ENCODE peak calls at places on chromosomes 16 and 17, in ten cellular contexts. X is heart right ventricle; F is cardiac fibroblast; W is CD8-positive, alpha-beta T cell; U is left cardiac atrium; D is NCI-H2081; T is RCC 7860; J is activated T-helper 1 cell treated with anti-CD3 and anti-CD28 coated beads, Interleukin-12 subunit alpha, Interleukin-12 subunit beta, Interleukin-2, Interleukin-4 antibody, amounts not matched to agents 30 ng/mL and 10 ng/mL and 1 ng/mL, durations not matched to agents 14 hours and 24 hours and 36 hours; G is KBM-7; I is activated effector memory CD4-positive, alpha-beta T cell treated with Interleukin-2 at 50 U/mL for 16 hours. V is an unnamed sample.

GRCh38 chr17:10127819-10128375 is 70.5 kb downstream of the GAS7 start:
- DNase-seq in X (peak), G (no peak), W (no peak), T (peak), J (no peak), U (peak), D (no peak), F (peak), I (no peak), V (peak)

GRCh38 chr17:58156839-58157803 is 8.9 kb downstream of the OR4D1 start:
- DNase-seq in F (peak), W (peak), I (peak), G (peak), J (peak), U (peak), X (no peak), D (peak), T (no peak), V (no peak)

GRCh38 chr17:16214190-16215001 is 938 bp downstream of the NCOR1 start:
- DNase-seq in D (peak), W (no peak), F (no peak), U (no peak), X (no peak), I (no peak), T (no peak), G (peak), J (no peak), V (no peak)

GRCh38 chr17:55462711-55463110 is 41.1 kb upstream of the MMD start:
- DNase-seq in I (no peak), X (no peak), J (no peak), U (no peak), T (no peak), G (no peak), D (no peak), W (no peak), F (no peak), V (no peak)

GRCh38 chr16:81632392-81633146 is 146.5 kb upstream of the PLCG2 start:
- DNase-seq in I (peak), U (no peak), W (peak), T (peak), X (no peak), G (peak), F (peak), D (no peak), J (peak), V (no peak)

GRCh38 chr17:77616243-77616731 is 342.2 kb upstream of the TNRC6C start:
- DNase-seq in W (no peak), I (no peak), J (no peak), F (no peak), D (no peak), T (no peak), G (no peak), X (no peak), U (no peak), V (peak)

GRCh38 chr17:81009124-81009523 is 17.5 kb downstream of the CHMP6 start:
- DNase-seq in X (no peak), W (no peak), G (peak), I (no peak), T (no peak), F (no peak), D (no peak), U (no peak), J (no peak), V (no peak)

GRCh38 chr17:4944554-4945175 is 3.7 kb downstream of the PFN1 start:
- DNase-seq in W (no peak), X (no peak), U (no peak), T (no peak), I (no peak), D (no peak), F (no peak), G (no peak), J (no peak), V (no peak)

GRCh38 chr17:43418441-43419374 is 19.9 kb downstream of the ARL4D start:
- DNase-seq in T (peak), I (no peak), U (peak), J (no peak), F (peak), D (peak), W (no peak), X (no peak), G (peak), V (peak)

GRCh38 chr16:12793120-12793889 is 10.4 kb downstream of the CPPED1 start:
- DNase-seq in U (no peak), F (no peak), G (no peak), D (no peak), J (no peak), I (no peak), X (no peak), W (no peak), T (no peak), V (no peak)

GRCh38 chr17:79160980-79161621 is 86.5 kb downstream of the ENGASE start:
- DNase-seq in T (no peak), I (peak), W (peak), J (peak), U (no peak), F (peak), D (peak), X (no peak), G (peak), V (no peak)

GRCh38 chr16:68227850-68228553 is 7.9 kb downstream of the ESRP2 start:
- DNase-seq in U (no peak), J (no peak), G (no peak), D (no peak), F (no peak), I (no peak), T (no peak), X (no peak), W (no peak), V (peak)

GRCh38 chr17:38656959-38657823 is 17.6 kb downstream of the EPOP start:
- DNase-seq in G (no peak), W (no peak), T (no peak), J (no peak), F (no peak), U (no peak), I (no peak), X (no peak), D (no peak), V (no peak)

GRCh38 chr17:62595484-62595883 is 32.0 kb upstream of the MRC2 start:
- DNase-seq in T (no peak), W (no peak), X (no peak), D (no peak), J (no peak), G (no peak), F (no peak), I (no peak), U (no peak), V (no peak)

GRCh38 chr17:55237268-55237667 is 27.5 kb upstream of the HLF start:
- DNase-seq in D (no peak), T (no peak), U (no peak), X (no peak), W (no peak), G (no peak), I (no peak), J (no peak), F (no peak), V (no peak)

GRCh38 chr16:57534881-57535658 is 1.3 kb downstream of the CCDC102A start:
- DNase-seq in W (peak), D (no peak), G (no peak), F (no peak), I (no peak), U (peak), J (no peak), T (no peak), X (peak), V (peak)

GRCh38 chr16:13289515-13289914 is 388.1 kb downstream of the SHISA9 start:
- DNase-seq in X (no peak), I (no peak), G (no peak), J (no peak), D (no peak), F (no peak), U (no peak), T (no peak), W (no peak), V (no peak)

GRCh38 chr17:35752945-35753764 is at the start of gene GAS2L2:
- DNase-seq in U (no peak), D (no peak), F (peak), J (no peak), W (no peak), T (no peak), G (no peak), I (no peak), X (no peak), V (no peak)

GRCh38 chr17:59617141-59617757 is 2.4 kb upstream of the CLTC start:
- DNase-seq in W (no peak), X (no peak), I (no peak), T (no peak), J (no peak), F (no peak), U (no peak), G (no peak), D (no peak), V (no peak)

GRCh38 chr17:21272250-21272649 is 12.3 kb upstream of the MAP2K3 start:
- DNase-seq in W (no peak), D (no peak), U (no peak), F (no peak), T (no peak), X (no peak), G (no peak), J (no peak), I (no peak), V (no peak)

GRCh38 chr16:27816561-27816960 is 247.0 kb downstream of the GSG1L start:
- DNase-seq in U (no peak), T (no peak), G (no peak), W (no peak), X (no peak), D (no peak), F (no peak), I (no peak), J (no peak), V (peak)

GRCh38 chr16:65136656-65137055 is 14.8 kb upstream of the CDH11 start:
- DNase-seq in G (no peak), D (no peak), U (no peak), W (no peak), I (no peak), T (no peak), X (no peak), F (no peak), J (no peak), V (no peak)

GRCh38 chr17:43549496-43549895 is 3.4 kb upstream of the ETV4 start:
- DNase-seq in I (no peak), W (no peak), F (no peak), U (no peak), X (no peak), T (no peak), J (no peak), D (no peak), G (no peak), V (no peak)

GRCh38 chr17:39599006-39599664 is 8.6 kb downstream of the NEUROD2 start:
- DNase-seq in D (no peak), I (no peak), F (no peak), T (no peak), X (no peak), J (no peak), G (no peak), W (no peak), U (no peak), V (no peak)

GRCh38 chr17:46030752-46031151 is 31.7 kb downstream of the STH start:
- DNase-seq in W (no peak), I (no peak), T (no peak), D (no peak), U (no peak), F (no peak), G (no peak), X (no peak), J (no peak), V (no peak)

GRCh38 chr17:1078062-1078711 is 81.3 kb downstream of the TIMM22 start:
- DNase-seq in I (no peak), G (no peak), J (no peak), X (no peak), U (no peak), F (no peak), T (no peak), W (no peak), D (peak), V (no peak)

GRCh38 chr16:10922328-10923145 is 19.7 kb downstream of the DEXI start:
- DNase-seq in X (peak), F (peak), G (no peak), D (no peak), U (peak), I (no peak), W (no peak), T (no peak), J (no peak), V (no peak)

GRCh38 chr17:27980035-27980434 is 62.4 kb upstream of the NLK start:
- DNase-seq in W (no peak), G (no peak), J (no peak), X (peak), T (peak), I (no peak), F (peak), D (no peak), U (no peak), V (no peak)

GRCh38 chr17:78665952-78666920 is 89.0 kb upstream of the DNAH17 start:
- DNase-seq in W (peak), T (no peak), X (peak), D (no peak), J (peak), I (peak), U (peak), G (peak), F (peak), V (no peak)

GRCh38 chr17:27551701-27552466 is 79.1 kb upstream of the LGALS9 start:
- DNase-seq in G (no peak), F (no peak), I (no peak), T (peak), U (no peak), D (no peak), X (no peak), W (no peak), J (no peak), V (no peak)

GRCh38 chr16:27505297-27506236 is 44.1 kb downstream of the GTF3C1 start:
- DNase-seq in G (no peak), X (no peak), D (no peak), W (no peak), U (no peak), J (no peak), I (no peak), F (peak), T (no peak), V (no peak)

GRCh38 chr17:74960739-74961342 is 11.7 kb downstream of the HID1 start:
- DNase-seq in J (no peak), F (peak), X (no peak), D (peak), T (peak), W (no peak), I (peak), G (peak), U (no peak), V (no peak)

GRCh38 chr16:15782573-15783365 is 74.1 kb downstream of the MYH11 start:
- DNase-seq in W (no peak), T (no peak), U (no peak), G (peak), F (no peak), X (no peak), I (no peak), D (no peak), J (no peak), V (no peak)